ENCODE peak calls at places on chromosomes 1 and 21, in ten cellular contexts. One of them, this sample, is unnamed. For H3K4me1, the result is how much of the 10 kb centered on the place peaks cover.

GRCh38 chr1:162197615-162198497 is 128.4 kb downstream of the NOS1AP start:
- DNase-seq in H1: no peak
- DNase-seq in adrenal gland: no peak
- DNase-seq in tibial nerve: no peak
- DNase-seq in heart left ventricle: no peak
- DNase-seq in transverse colon: no peak
- DNase-seq in uterus: no peak
- DNase-seq in sigmoid colon: no peak
- DNase-seq in GM12878: no peak
- DNase-seq in spleen: no peak
- DNase-seq in this sample: no peak

GRCh38 chr1:156458181-156458503 is 42.4 kb downstream of the MEF2D start:
- DNase-seq in tibial nerve: no peak
- DNase-seq in transverse colon: no peak
- DNase-seq in GM12878: no peak
- DNase-seq in heart left ventricle: no peak
- DNase-seq in adrenal gland: no peak
- DNase-seq in H1: no peak
- DNase-seq in sigmoid colon: no peak
- DNase-seq in spleen: no peak
- DNase-seq in uterus: no peak
- DNase-seq in this sample: no peak

GRCh38 chr1:110515041-110515440 is 3.9 kb downstream of the KCNA10 start:
- DNase-seq in H1: no peak
- DNase-seq in GM12878: no peak
- DNase-seq in tibial nerve: no peak
- DNase-seq in adrenal gland: no peak
- DNase-seq in spleen: no peak
- DNase-seq in sigmoid colon: no peak
- DNase-seq in transverse colon: no peak
- DNase-seq in uterus: no peak
- DNase-seq in heart left ventricle: no peak
- DNase-seq in this sample: no peak

GRCh38 chr1:244154882-244155531 is 103.9 kb downstream of the ZBTB18 start:
- DNase-seq in H1: no peak
- DNase-seq in heart left ventricle: no peak
- DNase-seq in tibial nerve: no peak
- DNase-seq in uterus: no peak
- DNase-seq in GM12878: no peak
- DNase-seq in spleen: no peak
- DNase-seq in adrenal gland: peak
- DNase-seq in transverse colon: peak
- DNase-seq in sigmoid colon: peak
- DNase-seq in this sample: no peak

GRCh38 chr1:36203554-36204346 is 20.5 kb upstream of the THRAP3 start:
- DNase-seq in sigmoid colon: peak
- DNase-seq in heart left ventricle: peak
- DNase-seq in H1: no peak
- DNase-seq in uterus: peak
- DNase-seq in adrenal gland: peak
- DNase-seq in transverse colon: peak
- DNase-seq in spleen: peak
- DNase-seq in GM12878: no peak
- DNase-seq in tibial nerve: peak
- DNase-seq in this sample: no peak

GRCh38 chr1:150009604-150010387 is 730 bp downstream of the OTUD7B start:
- DNase-seq in spleen: no peak
- DNase-seq in sigmoid colon: peak
- DNase-seq in H1: no peak
- DNase-seq in heart left ventricle: peak
- DNase-seq in uterus: peak
- DNase-seq in tibial nerve: peak
- DNase-seq in adrenal gland: peak
- DNase-seq in transverse colon: peak
- DNase-seq in GM12878: no peak
- DNase-seq in this sample: no peak

GRCh38 chr1:110477445-110477957 is 26.6 kb downstream of the PROK1 start:
- DNase-seq in uterus: no peak
- DNase-seq in GM12878: no peak
- DNase-seq in sigmoid colon: no peak
- DNase-seq in heart left ventricle: no peak
- DNase-seq in spleen: no peak
- DNase-seq in H1: no peak
- DNase-seq in transverse colon: no peak
- DNase-seq in adrenal gland: peak
- DNase-seq in tibial nerve: no peak
- DNase-seq in this sample: no peak

GRCh38 chr1:92365378-92366044 is 66.7 kb downstream of the RPAP2 start:
- DNase-seq in tibial nerve: no peak
- DNase-seq in sigmoid colon: no peak
- DNase-seq in adrenal gland: no peak
- DNase-seq in heart left ventricle: no peak
- DNase-seq in uterus: no peak
- DNase-seq in H1: no peak
- DNase-seq in transverse colon: no peak
- DNase-seq in spleen: no peak
- DNase-seq in GM12878: no peak
- DNase-seq in this sample: no peak

GRCh38 chr1:204427302-204427701 is 15.7 kb upstream of the PPP1R15B start:
- DNase-seq in transverse colon: no peak
- DNase-seq in heart left ventricle: no peak
- DNase-seq in adrenal gland: no peak
- DNase-seq in GM12878: no peak
- DNase-seq in tibial nerve: no peak
- DNase-seq in uterus: peak
- DNase-seq in spleen: no peak
- DNase-seq in H1: no peak
- DNase-seq in sigmoid colon: no peak
- DNase-seq in this sample: no peak

GRCh38 chr1:40182956-40183710 is 21.9 kb downstream of the RLF start:
- DNase-seq in adrenal gland: no peak
- DNase-seq in spleen: no peak
- DNase-seq in tibial nerve: no peak
- DNase-seq in H1: no peak
- DNase-seq in heart left ventricle: no peak
- DNase-seq in sigmoid colon: no peak
- DNase-seq in transverse colon: no peak
- DNase-seq in GM12878: no peak
- DNase-seq in uterus: no peak
- DNase-seq in this sample: no peak

GRCh38 chr1:200409761-200410565 is at the start of gene ZNF281:
- DNase-seq in spleen: peak
- DNase-seq in uterus: peak
- DNase-seq in heart left ventricle: peak
- DNase-seq in tibial nerve: peak
- DNase-seq in transverse colon: peak
- DNase-seq in sigmoid colon: peak
- DNase-seq in adrenal gland: peak
- DNase-seq in H1: peak
- DNase-seq in GM12878: peak
- DNase-seq in this sample: peak
- H3K4me1 ChIP-seq in spleen: under half
- H3K4me1 ChIP-seq in uterus: under half
- H3K4me1 ChIP-seq in heart left ventricle: under half
- H3K4me1 ChIP-seq in tibial nerve: under half
- H3K4me1 ChIP-seq in transverse colon: under half
- H3K4me1 ChIP-seq in sigmoid colon: under half
- H3K4me1 ChIP-seq in adrenal gland: under half
- H3K4me1 ChIP-seq in H1: under half
- H3K4me1 ChIP-seq in GM12878: under half
- H3K4me1 ChIP-seq in this sample: under half

GRCh38 chr21:45786660-45787059 is 143.1 kb downstream of the PCBP3 start:
- DNase-seq in sigmoid colon: no peak
- DNase-seq in spleen: no peak
- DNase-seq in adrenal gland: no peak
- DNase-seq in transverse colon: no peak
- DNase-seq in uterus: no peak
- DNase-seq in tibial nerve: no peak
- DNase-seq in H1: no peak
- DNase-seq in GM12878: no peak
- DNase-seq in heart left ventricle: no peak
- DNase-seq in this sample: no peak

GRCh38 chr21:45790427-45790826 is 146.9 kb downstream of the PCBP3 start:
- DNase-seq in spleen: no peak
- DNase-seq in H1: no peak
- DNase-seq in transverse colon: no peak
- DNase-seq in adrenal gland: no peak
- DNase-seq in GM12878: no peak
- DNase-seq in heart left ventricle: no peak
- DNase-seq in uterus: no peak
- DNase-seq in sigmoid colon: no peak
- DNase-seq in tibial nerve: no peak
- DNase-seq in this sample: no peak

GRCh38 chr21:45787371-45787770 is 143.8 kb downstream of the PCBP3 start:
- DNase-seq in uterus: no peak
- DNase-seq in sigmoid colon: no peak
- DNase-seq in spleen: no peak
- DNase-seq in tibial nerve: no peak
- DNase-seq in heart left ventricle: no peak
- DNase-seq in adrenal gland: no peak
- DNase-seq in GM12878: no peak
- DNase-seq in transverse colon: no peak
- DNase-seq in H1: no peak
- DNase-seq in this sample: no peak

GRCh38 chr21:45788635-45789506 is 145.3 kb downstream of the PCBP3 start:
- DNase-seq in transverse colon: no peak
- DNase-seq in adrenal gland: no peak
- DNase-seq in spleen: no peak
- DNase-seq in sigmoid colon: no peak
- DNase-seq in tibial nerve: no peak
- DNase-seq in GM12878: no peak
- DNase-seq in H1: no peak
- DNase-seq in uterus: no peak
- DNase-seq in heart left ventricle: no peak
- DNase-seq in this sample: no peak

DNA sequence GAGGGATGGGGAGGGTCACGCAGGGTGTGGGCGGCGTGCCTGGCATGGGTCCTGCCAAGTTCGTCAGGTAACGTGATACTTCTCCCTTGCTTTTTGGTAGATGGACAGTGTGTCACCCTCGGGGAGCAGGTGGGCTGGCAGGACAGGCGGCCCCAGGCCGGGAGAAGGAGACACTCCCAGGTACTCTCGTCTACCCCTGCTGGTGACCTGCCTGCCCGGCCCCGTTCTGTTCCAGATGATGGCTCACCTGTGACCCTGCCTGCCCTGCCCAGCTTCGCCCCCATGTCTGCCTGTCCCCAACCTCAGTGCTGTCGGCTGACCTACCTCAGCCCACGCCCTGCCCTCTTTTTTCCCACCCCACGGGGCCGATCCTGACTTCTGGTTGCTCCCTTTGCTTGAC is 144.7 kb downstream of the PCBP3 start:
- DNase-seq in H1: no peak
- DNase-seq in heart left ventricle: no peak
- DNase-seq in tibial nerve: no peak
- DNase-seq in GM12878: no peak
- DNase-seq in transverse colon: no peak
- DNase-seq in adrenal gland: no peak
- DNase-seq in uterus: no peak
- DNase-seq in spleen: no peak
- DNase-seq in sigmoid colon: no peak
- DNase-seq in this sample: no peak
- H3K27ac ChIP-seq in H1: no peak
- H3K27ac ChIP-seq in heart left ventricle: no peak
- H3K27ac ChIP-seq in tibial nerve: no peak
- H3K27ac ChIP-seq in GM12878: no peak
- H3K27ac ChIP-seq in transverse colon: no peak
- H3K27ac ChIP-seq in adrenal gland: no peak
- H3K27ac ChIP-seq in uterus: no peak
- H3K27ac ChIP-seq in spleen: no peak
- H3K27ac ChIP-seq in sigmoid colon: no peak
- H3K27ac ChIP-seq in this sample: no peak

GRCh38 chr1:169109561-169110134 is 3.2 kb downstream of the ATP1B1 start:
- DNase-seq in adrenal gland: peak
- DNase-seq in GM12878: no peak
- DNase-seq in spleen: no peak
- DNase-seq in transverse colon: peak
- DNase-seq in tibial nerve: no peak
- DNase-seq in heart left ventricle: peak
- DNase-seq in uterus: peak
- DNase-seq in sigmoid colon: peak
- DNase-seq in H1: no peak
- DNase-seq in this sample: no peak

GRCh38 chr1:169111472-169111871 is 5.0 kb downstream of the ATP1B1 start:
- DNase-seq in GM12878: no peak
- DNase-seq in H1: no peak
- DNase-seq in tibial nerve: no peak
- DNase-seq in transverse colon: no peak
- DNase-seq in adrenal gland: no peak
- DNase-seq in sigmoid colon: no peak
- DNase-seq in spleen: no peak
- DNase-seq in heart left ventricle: no peak
- DNase-seq in uterus: no peak
- DNase-seq in this sample: no peak

GRCh38 chr1:169110265-169110664 is 3.8 kb downstream of the ATP1B1 start:
- DNase-seq in spleen: no peak
- DNase-seq in sigmoid colon: no peak
- DNase-seq in tibial nerve: no peak
- DNase-seq in transverse colon: no peak
- DNase-seq in uterus: no peak
- DNase-seq in adrenal gland: no peak
- DNase-seq in heart left ventricle: no peak
- DNase-seq in H1: no peak
- DNase-seq in GM12878: no peak
- DNase-seq in this sample: no peak

GRCh38 chr1:169112241-169112640 is 5.8 kb downstream of the ATP1B1 start:
- DNase-seq in sigmoid colon: no peak
- DNase-seq in tibial nerve: no peak
- DNase-seq in adrenal gland: peak
- DNase-seq in GM12878: no peak
- DNase-seq in uterus: no peak
- DNase-seq in heart left ventricle: no peak
- DNase-seq in H1: no peak
- DNase-seq in transverse colon: peak
- DNase-seq in spleen: no peak
- DNase-seq in this sample: no peak

GRCh38 chr1:169110691-169111447 is 4.4 kb downstream of the ATP1B1 start:
- DNase-seq in sigmoid colon: peak
- DNase-seq in H1: no peak
- DNase-seq in heart left ventricle: no peak
- DNase-seq in adrenal gland: no peak
- DNase-seq in GM12878: no peak
- DNase-seq in tibial nerve: peak
- DNase-seq in uterus: no peak
- DNase-seq in transverse colon: peak
- DNase-seq in spleen: no peak
- DNase-seq in this sample: no peak
- TF ChIP-seq POLR2A in sigmoid colon: no peak
- TF ChIP-seq POLR2A in H1: no peak
- TF ChIP-seq POLR2A in heart left ventricle: no peak
- TF ChIP-seq POLR2A in adrenal gland: no peak
- TF ChIP-seq POLR2A in GM12878: no peak
- TF ChIP-seq POLR2A in tibial nerve: no peak
- TF ChIP-seq POLR2A in uterus: no peak
- TF ChIP-seq POLR2A in transverse colon: peak
- TF ChIP-seq POLR2A in spleen: no peak
- TF ChIP-seq POLR2A in this sample: no peak

DNA sequence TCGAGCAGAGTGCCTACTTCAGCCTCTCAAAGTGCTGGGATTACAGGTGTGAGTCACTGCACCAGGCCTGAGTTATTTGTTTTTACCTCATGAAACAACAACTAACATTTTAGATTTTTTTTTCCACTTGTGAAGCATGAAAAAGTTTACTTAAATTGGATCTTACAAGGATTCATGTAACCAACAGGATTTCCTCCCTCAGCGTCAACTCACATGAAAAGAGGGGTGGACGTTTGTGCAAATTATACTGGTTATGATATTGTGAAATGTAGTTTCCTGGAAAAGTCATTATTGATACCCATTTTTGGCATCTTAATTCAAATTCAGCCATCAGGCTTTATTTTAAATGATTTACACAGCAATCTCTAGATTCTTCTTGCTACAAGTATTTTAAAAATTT is 6.5 kb downstream of the CNST start:
- DNase-seq in H1: no peak
- DNase-seq in adrenal gland: no peak
- DNase-seq in spleen: no peak
- DNase-seq in GM12878: no peak
- DNase-seq in transverse colon: no peak
- DNase-seq in tibial nerve: no peak
- DNase-seq in sigmoid colon: no peak
- DNase-seq in uterus: no peak
- DNase-seq in heart left ventricle: no peak
- DNase-seq in this sample: no peak
- H3K4me1 ChIP-seq in H1: under half
- H3K4me1 ChIP-seq in adrenal gland: half or more
- H3K4me1 ChIP-seq in spleen: half or more
- H3K4me1 ChIP-seq in GM12878: under half
- H3K4me1 ChIP-seq in transverse colon: under half
- H3K4me1 ChIP-seq in tibial nerve: under half
- H3K4me1 ChIP-seq in sigmoid colon: under half
- H3K4me1 ChIP-seq in uterus: under half
- H3K4me1 ChIP-seq in heart left ventricle: under half
- H3K4me1 ChIP-seq in this sample: under half